ENCODE peak calls at places on chromosome 21, in four cellular contexts. I is stomach, C is mesendoderm, E is nucleus accumbens. Z is an unnamed sample.

GRCh38 chr21:45318556-45319341 is 31.1 kb upstream of the POFUT2 start:
- DNase-seq in I (peak; percentile 46), C (no peak), E (no peak), Z (no peak)

GRCh38 chr21:16541366-16541765 is 811.6 kb downstream of the USP25 start:
- DNase-seq in I (no peak), C (no peak), E (no peak), Z (no peak)

GRCh38 chr21:38809170-38809878 is 3.6 kb downstream of the ETS2 start:
- DNase-seq in I (no peak), C (no peak), E (no peak), Z (no peak)

GRCh38 chr21:21612446-21612845 is 614.2 kb downstream of the NCAM2 start:
- DNase-seq in I (no peak), C (peak; percentile 89), E (no peak), Z (peak; percentile 9)

GRCh38 chr21:29196021-29196663 is 65.7 kb downstream of the MAP3K7CL start:
- DNase-seq in I (peak; percentile 53), C (peak; percentile 72), E (no peak), Z (peak; percentile 47)

GRCh38 chr21:43375827-43376795 is 50.8 kb downstream of the SIK1 start:
- DNase-seq in I (no peak), C (no peak), E (no peak), Z (no peak)

GRCh38 chr21:43290529-43291346 is 121.9 kb downstream of the CRYAA start:
- DNase-seq in I (no peak), C (no peak), E (no peak), Z (peak; percentile 41)

GRCh38 chr21:42162831-42163510 is 56.0 kb upstream of the ABCG1 start:
- DNase-seq in I (no peak), C (peak; percentile 25), E (no peak), Z (peak; percentile 36)

GRCh38 chr21:46189213-46189958 is 5.1 kb upstream of the SPATC1L start:
- DNase-seq in I (no peak), C (no peak), E (no peak), Z (peak; percentile 56)

GRCh38 chr21:28971171-28971570 is 21.5 kb downstream of the LTN1 start:
- DNase-seq in I (no peak), C (peak; percentile 57), E (no peak), Z (no peak)

GRCh38 chr21:38773108-38774061 is 32.3 kb upstream of the ETS2 start:
- DNase-seq in I (no peak), C (no peak), E (no peak), Z (no peak)

GRCh38 chr21:39612233-39613028 is at the start of gene B3GALT5:
- DNase-seq in I (no peak), C (peak; percentile 89), E (no peak), Z (peak; percentile 17)

GRCh38 chr21:23853796-23854379 is 1753.4 kb downstream of the MRPL39 start:
- DNase-seq in I (no peak), C (peak; percentile 40), E (no peak), Z (peak; percentile 27)

GRCh38 chr21:36388076-36388475 is 2.9 kb downstream of the CHAF1B start:
- DNase-seq in I (no peak), C (peak; percentile 19), E (no peak), Z (peak; percentile 90)

GRCh38 chr21:32022141-32022540 is 149.3 kb downstream of the HUNK start:
- DNase-seq in I (no peak), C (no peak), E (no peak), Z (no peak)

GRCh38 chr21:45309069-45309521 is 21.4 kb upstream of the POFUT2 start:
- DNase-seq in I (peak; percentile 47), C (peak; percentile 79), E (no peak), Z (peak; percentile 73)

GRCh38 chr21:35840197-35840799 is 220.0 kb downstream of the SETD4 start:
- DNase-seq in I (peak; percentile 67), C (peak; percentile 71), E (no peak), Z (peak; percentile 71)

GRCh38 chr21:33441489-33442477 is 38.0 kb downstream of the TMEM50B start:
- DNase-seq in I (no peak), C (no peak), E (no peak), Z (no peak)

GRCh38 chr21:16117851-16118592 is 388.2 kb downstream of the USP25 start:
- DNase-seq in I (no peak), C (no peak), E (no peak), Z (no peak)

GRCh38 chr21:14086553-14086952 is 124.2 kb downstream of the LIPI start:
- DNase-seq in I (no peak), C (no peak), E (no peak), Z (no peak)

GRCh38 chr21:26366781-26367180 is 196.2 kb upstream of the APP start:
- DNase-seq in I (no peak), C (no peak), E (no peak), Z (no peak)

GRCh38 chr21:35648512-35648911 is 411.8 kb downstream of the SETD4 start:
- DNase-seq in I (peak; percentile 74), C (no peak), E (no peak), Z (no peak)

GRCh38 chr21:14762734-14763694 is 216.9 kb upstream of the SAMSN1 start:
- DNase-seq in I (no peak), C (no peak), E (no peak), Z (no peak)

GRCh38 chr21:42592156-42592820 is 61.1 kb upstream of the PDE9A start:
- DNase-seq in I (no peak), C (peak; percentile 22), E (no peak), Z (no peak)

GRCh38 chr21:41559658-41560599 is 52.0 kb upstream of the TMPRSS2 start:
- DNase-seq in I (peak; percentile 53), C (no peak), E (no peak), Z (no peak)

GRCh38 chr21:45304945-45305344 is 17.2 kb upstream of the POFUT2 start:
- DNase-seq in I (no peak), C (no peak), E (no peak), Z (no peak)

GRCh38 chr21:46191257-46191685 is 7.0 kb upstream of the SPATC1L start:
- DNase-seq in I (peak; percentile 21), C (no peak), E (no peak), Z (no peak)

GRCh38 chr21:44051462-44051941 is 39.4 kb downstream of the TRAPPC10 start:
- DNase-seq in I (no peak), C (no peak), E (peak; percentile 52), Z (no peak)

GRCh38 chr21:42414928-42415769 is 11.4 kb downstream of the UBASH3A start:
- DNase-seq in I (peak; percentile 43), C (peak; percentile 21), E (no peak), Z (no peak)

GRCh38 chr21:8989883-8990325 is 1531.5 kb upstream of the TPTE start:
- DNase-seq in I (no peak), C (no peak), E (no peak), Z (peak; percentile 62)

GRCh38 chr21:18725653-18726052 is 322.1 kb upstream of the TMPRSS15 start:
- DNase-seq in I (no peak), C (peak; percentile 54), E (no peak), Z (peak; percentile 56)

GRCh38 chr21:16851054-16851453 is 661.8 kb upstream of the CXADR start:
- DNase-seq in I (no peak), C (peak; percentile 10), E (no peak), Z (peak; percentile 29)

GRCh38 chr21:24110846-24111245 is 1496.4 kb downstream of the MRPL39 start:
- DNase-seq in I (no peak), C (no peak), E (no peak), Z (no peak)

Z was measured in NCI-H82.